ENCODE peak calls at places on chromosomes 11 and 22, in six cellular contexts. B is LNCaP clone FGC; G is gastrocnemius medialis; U is PC-3; L is body of pancreas; O is CD8-positive, alpha-beta memory T cell. X is an unnamed sample.

GRCh38 chr11:19768815-19769214 is 56.2 kb downstream of the NAV2 start:
- DNase-seq in B (no peak), O (no peak), U (no peak), L (no peak), G (no peak), X (no peak)

GRCh38 chr22:46574438-46574992 is 37.1 kb upstream of the CELSR1 start:
- DNase-seq in O (no peak), B (no peak), G (no peak), L (peak), U (no peak), X (no peak)

GRCh38 chr11:66708701-66709100 is 20.3 kb downstream of the SPTBN2 start:
- DNase-seq in B (no peak), O (no peak), U (no peak), G (no peak), L (no peak), X (no peak)

GRCh38 chr11:73229321-73230275 is 11.5 kb downstream of the P2RY2 start:
- DNase-seq in L (no peak), B (no peak), G (no peak), U (no peak), O (no peak), X (no peak)

GRCh38 chr22:17589810-17590375 is 26.6 kb downstream of the SLC25A18 start:
- DNase-seq in B (no peak), G (no peak), U (no peak), O (no peak), L (no peak), X (no peak)

GRCh38 chr22:43169310-43170130 is 17.4 kb downstream of the TTLL12 start:
- DNase-seq in G (no peak), O (no peak), B (no peak), U (no peak), L (no peak), X (no peak)

GRCh38 chr11:76048763-76049162 is 157.5 kb downstream of the WNT11 start:
- DNase-seq in O (no peak), G (no peak), L (peak), B (no peak), U (no peak), X (no peak)

GRCh38 chr22:35894937-35895708 is 133.5 kb downstream of the RBFOX2 start:
- DNase-seq in O (peak), G (peak), B (no peak), L (no peak), U (peak), X (peak)

GRCh38 chr11:41039592-41039991 is 419.9 kb downstream of the LRRC4C start:
- DNase-seq in O (no peak), B (no peak), L (no peak), U (no peak), G (no peak), X (no peak)

GRCh38 chr11:114050258-114050927 is 9.1 kb upstream of the ZBTB16 start:
- DNase-seq in L (no peak), O (no peak), B (no peak), G (no peak), U (no peak), X (no peak)

GRCh38 chr11:121111053-121111724 is 10.1 kb downstream of the TECTA start:
- DNase-seq in G (no peak), L (no peak), B (no peak), U (no peak), O (no peak), X (no peak)

GRCh38 chr11:12725047-12725862 is 51.0 kb downstream of the TEAD1 start:
- DNase-seq in B (peak), L (no peak), G (no peak), U (peak), O (peak), X (no peak)

GRCh38 chr22:50621491-50621880 is 6.5 kb downstream of the ARSA start:
- DNase-seq in O (peak), G (no peak), B (no peak), U (no peak), L (no peak), X (no peak)
- H3K4me3 ChIP-seq in O (peak), G (no peak), B (peak), U (peak), L (no peak), X (no peak)

GRCh38 chr11:118790357-118791014 is 478 bp downstream of the DDX6 start:
- DNase-seq in O (peak), L (peak), U (peak), B (no peak), G (peak), X (no peak)

GRCh38 chr11:118783724-118784495 is 7.1 kb downstream of the DDX6 start:
- DNase-seq in L (no peak), B (no peak), U (no peak), G (no peak), O (no peak), X (no peak)

GRCh38 chr11:118785362-118785761 is 5.6 kb downstream of the DDX6 start:
- DNase-seq in B (no peak), G (no peak), U (peak), L (no peak), O (no peak), X (no peak)

GRCh38 chr11:118789501-118790356 is 1.2 kb downstream of the DDX6 start:
- DNase-seq in L (peak), G (no peak), U (peak), O (peak), B (no peak), X (no peak)

DNA sequence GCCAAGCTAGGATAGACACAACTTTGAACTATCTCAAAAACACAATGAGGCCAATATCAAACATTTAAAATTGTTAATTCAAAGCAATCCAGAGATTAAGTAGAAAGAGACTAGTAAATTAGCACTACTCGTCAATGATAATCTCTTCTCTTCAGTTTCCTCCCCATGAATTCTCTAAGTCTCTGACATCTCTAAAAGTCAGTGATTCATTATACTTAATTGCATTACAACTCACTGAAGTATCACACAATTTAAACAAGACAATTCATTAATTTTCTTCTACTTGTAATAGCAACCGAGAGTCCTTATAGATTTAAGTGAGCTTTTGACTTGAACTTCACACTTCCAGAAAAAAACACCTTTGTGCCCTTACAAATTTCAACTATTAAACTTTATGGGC is 4.3 kb downstream of the DDX6 start:
- DNase-seq in O (no peak), U (no peak), B (no peak), L (no peak), G (no peak), X (no peak)
- H3K4me3 ChIP-seq in O (peak), U (peak), B (no peak), L (no peak), G (no peak), X (no peak)

GRCh38 chr11:123430736-123431356 is 777 bp downstream of the GRAMD1B start:
- DNase-seq in U (peak), G (peak), L (peak), O (peak), B (no peak), X (no peak)

GRCh38 chr11:123429336-123429735 is 733 bp upstream of the GRAMD1B start:
- DNase-seq in L (no peak), G (no peak), O (no peak), B (no peak), U (peak), X (no peak)

GRCh38 chr11:123431619-123432018 is 1.6 kb downstream of the GRAMD1B start:
- DNase-seq in G (no peak), B (no peak), U (peak), L (no peak), O (no peak), X (no peak)

GRCh38 chr11:123428221-123428631 is 1.8 kb upstream of the GRAMD1B start:
- DNase-seq in U (no peak), G (peak), O (no peak), L (no peak), B (no peak), X (no peak)

DNA sequence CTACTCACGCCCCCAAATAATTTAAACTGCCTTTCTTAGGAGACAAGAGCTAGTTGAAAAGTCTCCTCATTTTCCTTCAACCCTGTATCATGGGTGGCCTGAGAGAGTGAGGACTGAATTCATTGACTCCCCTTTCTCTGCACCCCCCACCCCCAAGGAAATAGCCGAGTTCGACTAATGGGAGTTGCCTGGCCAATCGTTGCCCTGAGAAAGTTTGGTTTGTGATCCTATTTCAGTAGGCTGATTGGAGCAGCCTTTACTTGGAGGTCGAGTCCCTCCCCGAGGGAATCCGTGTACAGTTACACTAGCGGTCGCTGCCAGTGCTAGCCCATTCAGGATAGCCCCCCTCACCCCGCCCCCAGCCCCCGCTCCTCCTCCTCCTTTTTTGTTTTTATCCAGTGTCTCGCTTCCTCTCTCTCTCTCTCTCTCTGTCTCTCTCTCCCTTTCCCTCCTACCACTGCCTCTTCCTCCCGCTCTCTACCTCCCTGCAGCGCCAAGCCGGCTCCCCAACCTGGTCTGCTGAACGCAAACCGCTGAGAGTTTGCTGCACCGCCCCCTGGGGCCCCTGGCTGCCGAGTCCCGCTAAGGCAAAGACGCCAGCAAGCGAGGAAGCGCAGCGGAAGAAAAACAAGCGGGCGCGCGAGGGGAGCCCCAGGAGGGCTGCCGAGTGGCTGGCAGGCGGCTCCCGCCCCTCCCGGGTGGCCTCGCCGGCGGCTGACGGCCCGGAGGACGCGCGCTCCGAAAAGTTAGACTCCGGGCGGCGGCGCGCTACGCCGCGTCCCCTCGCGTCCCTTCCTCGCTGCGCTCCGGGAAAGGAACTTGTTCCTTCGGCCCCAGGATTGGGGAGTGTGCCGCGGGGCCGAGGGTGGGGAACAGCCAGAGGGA is at the start of gene GRAMD1B:
- DNase-seq in G (no peak), U (peak), L (peak), B (no peak), O (peak), X (no peak)
- H3K4me3 ChIP-seq in G (peak), U (peak), L (peak), B (no peak), O (peak), X (peak)

DNA sequence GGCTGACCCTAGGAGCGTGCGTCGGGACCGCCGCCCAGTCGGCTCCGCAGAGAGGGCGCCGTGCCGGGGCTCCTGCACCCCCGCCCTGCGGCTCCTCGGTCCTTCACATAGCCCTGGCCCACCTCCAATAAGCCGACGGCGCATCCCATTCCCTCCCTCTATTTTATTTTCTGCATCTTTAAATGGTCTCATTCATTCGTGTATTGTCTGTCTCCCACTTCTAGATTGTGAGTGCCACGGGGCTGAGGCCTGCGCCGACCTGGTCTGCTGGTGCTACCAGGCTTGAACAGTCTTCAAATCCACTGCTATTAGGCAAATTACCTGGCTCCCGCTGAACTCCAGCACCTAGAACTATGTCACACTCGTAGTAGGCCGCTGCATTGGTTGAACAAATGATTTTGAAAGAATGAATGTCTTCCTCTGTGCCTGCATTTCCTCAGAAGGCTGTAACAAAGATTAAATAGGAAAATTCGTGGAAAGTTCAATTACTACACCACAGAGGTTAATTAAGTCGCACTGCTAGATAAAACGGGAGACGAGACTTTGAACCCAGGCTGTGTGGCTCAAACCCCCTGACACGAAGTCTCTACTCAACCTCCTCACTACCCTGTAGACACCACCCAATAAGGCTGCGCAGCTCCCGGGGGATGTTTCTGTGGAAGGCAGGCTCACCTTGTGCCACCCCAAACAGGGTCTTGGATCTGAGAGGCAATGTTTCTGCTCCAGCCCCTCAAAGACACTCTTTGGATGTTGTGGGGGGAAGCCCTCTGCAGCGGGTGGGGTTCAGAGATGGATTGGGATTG is 1.2 kb upstream of the PPP1R14B start:
- DNase-seq in L (no peak), G (no peak), U (no peak), B (no peak), O (no peak), X (no peak)
- H3K4me3 ChIP-seq in L (peak), G (peak), U (peak), B (peak), O (no peak), X (peak)

GRCh38 chr11:63536669-63537292 is at the start of gene PLAAT4:
- DNase-seq in O (peak), U (peak), G (no peak), L (peak), B (no peak), X (no peak)
- H3K4me3 ChIP-seq in O (peak), U (peak), G (peak), L (peak), B (no peak), X (peak)

GRCh38 chr11:30585067-30585891 is 874 bp downstream of the MPPED2 start:
- DNase-seq in B (no peak), O (no peak), L (peak), U (no peak), G (no peak), X (no peak)
- H3K4me3 ChIP-seq in B (peak), O (no peak), L (peak), U (no peak), G (peak), X (peak)

DNA sequence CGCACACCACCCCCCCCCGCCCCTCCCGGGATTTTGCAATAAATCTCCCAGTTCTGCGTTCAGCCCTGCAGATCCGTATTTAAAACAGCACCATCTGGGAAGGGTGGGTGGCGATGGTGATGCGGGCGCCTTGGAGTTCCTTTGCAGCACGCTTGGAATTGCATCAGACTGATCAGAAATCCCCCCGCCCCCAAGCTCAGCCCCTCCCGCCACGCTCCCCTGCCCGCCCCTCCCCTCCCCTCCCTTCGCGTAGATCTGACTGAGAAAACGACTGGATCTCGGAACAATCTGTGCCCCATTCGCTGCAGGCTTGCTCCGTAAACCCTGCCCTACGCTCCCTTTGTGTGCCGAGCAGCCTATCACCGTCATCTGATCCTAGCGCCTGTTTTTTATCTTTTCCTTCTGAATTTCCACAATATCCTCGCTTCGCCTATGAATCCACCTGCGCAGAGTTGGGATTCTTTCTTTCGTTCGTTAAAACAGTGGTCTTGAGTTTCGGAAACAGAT is 18.1 kb upstream of the BDNF start:
- DNase-seq in O (no peak), L (no peak), G (no peak), U (peak), B (no peak), X (peak)
- H3K4me3 ChIP-seq in O (no peak), L (no peak), G (peak), U (peak), B (peak), X (peak)